ENCODE peak calls at places on chromosomes 7 and 10, in five cellular contexts. One of them, this sample, is unnamed.

GRCh38 chr7:50712527-50713356 is 70.0 kb downstream of the GRB10 start:
- DNase-seq in HepG2: no peak
- DNase-seq in A549: no peak
- DNase-seq in GM12878: no peak
- DNase-seq in endothelial cell of umbilical vein: no peak
- DNase-seq in this sample: no peak

GRCh38 chr7:48154792-48155413 is 16.4 kb upstream of the ABCA13 start:
- DNase-seq in A549: peak
- DNase-seq in GM12878: no peak
- DNase-seq in HepG2: peak
- DNase-seq in endothelial cell of umbilical vein: peak
- DNase-seq in this sample: peak

GRCh38 chr10:103967433-103968142 is 648 bp downstream of the SLK start:
- DNase-seq in GM12878: no peak
- DNase-seq in A549: peak
- DNase-seq in HepG2: no peak
- DNase-seq in endothelial cell of umbilical vein: peak
- DNase-seq in this sample: peak

GRCh38 chr7:69564454-69565417 is 33.5 kb upstream of the AUTS2 start:
- DNase-seq in GM12878: peak
- DNase-seq in endothelial cell of umbilical vein: peak
- DNase-seq in HepG2: peak
- DNase-seq in A549: no peak
- DNase-seq in this sample: peak

GRCh38 chr7:105218215-105218614 is 170.5 kb downstream of the SRPK2 start:
- DNase-seq in A549: no peak
- DNase-seq in HepG2: no peak
- DNase-seq in GM12878: no peak
- DNase-seq in endothelial cell of umbilical vein: no peak
- DNase-seq in this sample: no peak

GRCh38 chr10:4512557-4513286 is 313.3 kb upstream of the AKR1E2 start:
- DNase-seq in A549: peak
- DNase-seq in endothelial cell of umbilical vein: peak
- DNase-seq in GM12878: no peak
- DNase-seq in HepG2: peak
- DNase-seq in this sample: peak

GRCh38 chr10:110268442-110268841 is 36.3 kb downstream of the SMNDC1 start:
- DNase-seq in GM12878: no peak
- DNase-seq in endothelial cell of umbilical vein: no peak
- DNase-seq in HepG2: no peak
- DNase-seq in A549: no peak
- DNase-seq in this sample: no peak

GRCh38 chr7:134941185-134941900 is 45.0 kb upstream of the AGBL3 start:
- DNase-seq in HepG2: no peak
- DNase-seq in A549: peak
- DNase-seq in endothelial cell of umbilical vein: peak
- DNase-seq in GM12878: no peak
- DNase-seq in this sample: no peak

GRCh38 chr7:35695628-35695888 is 623 bp upstream of the HERPUD2 start:
- DNase-seq in HepG2: no peak
- DNase-seq in GM12878: no peak
- DNase-seq in A549: no peak
- DNase-seq in endothelial cell of umbilical vein: no peak
- DNase-seq in this sample: peak

GRCh38 chr7:128875523-128875948 is 12.9 kb downstream of the ATP6V1F start:
- DNase-seq in endothelial cell of umbilical vein: no peak
- DNase-seq in HepG2: no peak
- DNase-seq in A549: no peak
- DNase-seq in GM12878: no peak
- DNase-seq in this sample: no peak

GRCh38 chr10:90775351-90776028 is 82.3 kb downstream of the HTR7 start:
- DNase-seq in A549: no peak
- DNase-seq in HepG2: no peak
- DNase-seq in GM12878: peak
- DNase-seq in endothelial cell of umbilical vein: no peak
- DNase-seq in this sample: peak

GRCh38 chr10:77308084-77308732 is 329.4 kb downstream of the KCNMA1 start:
- DNase-seq in endothelial cell of umbilical vein: no peak
- DNase-seq in GM12878: no peak
- DNase-seq in A549: no peak
- DNase-seq in HepG2: no peak
- DNase-seq in this sample: no peak
- TF ChIP-seq MYC in endothelial cell of umbilical vein: no peak
- TF ChIP-seq MYC in GM12878: no peak
- TF ChIP-seq MYC in A549: no peak
- TF ChIP-seq MYC in HepG2: no peak
- TF ChIP-seq MYC in this sample: no peak

GRCh38 chr10:88456730-88457129 is 126.4 kb downstream of the RNLS start:
- DNase-seq in A549: no peak
- DNase-seq in endothelial cell of umbilical vein: no peak
- DNase-seq in HepG2: no peak
- DNase-seq in GM12878: no peak
- DNase-seq in this sample: peak

GRCh38 chr10:88457680-88458079 is 125.4 kb downstream of the RNLS start:
- DNase-seq in A549: no peak
- DNase-seq in GM12878: no peak
- DNase-seq in endothelial cell of umbilical vein: no peak
- DNase-seq in HepG2: no peak
- DNase-seq in this sample: no peak

GRCh38 chr10:88459523-88459922 is 123.6 kb downstream of the RNLS start:
- DNase-seq in A549: no peak
- DNase-seq in GM12878: no peak
- DNase-seq in HepG2: no peak
- DNase-seq in endothelial cell of umbilical vein: no peak
- DNase-seq in this sample: no peak

GRCh38 chr10:88458209-88458608 is 124.9 kb downstream of the RNLS start:
- DNase-seq in HepG2: no peak
- DNase-seq in endothelial cell of umbilical vein: no peak
- DNase-seq in A549: no peak
- DNase-seq in GM12878: no peak
- DNase-seq in this sample: no peak

GRCh38 chr10:88455831-88456230 is 127.3 kb downstream of the RNLS start:
- DNase-seq in A549: no peak
- DNase-seq in GM12878: no peak
- DNase-seq in endothelial cell of umbilical vein: no peak
- DNase-seq in HepG2: no peak
- DNase-seq in this sample: no peak
- TF ChIP-seq POLR2A in A549: no peak
- TF ChIP-seq POLR2A in GM12878: no peak
- TF ChIP-seq POLR2A in endothelial cell of umbilical vein: no peak
- TF ChIP-seq POLR2A in HepG2: no peak
- TF ChIP-seq POLR2A in this sample: no peak

GRCh38 chr7:14375998-14376397 is 386.5 kb upstream of the ETV1 start:
- DNase-seq in A549: no peak
- DNase-seq in endothelial cell of umbilical vein: no peak
- DNase-seq in GM12878: no peak
- DNase-seq in HepG2: no peak
- DNase-seq in this sample: no peak

GRCh38 chr7:14374336-14374735 is 384.9 kb upstream of the ETV1 start:
- DNase-seq in GM12878: no peak
- DNase-seq in A549: no peak
- DNase-seq in HepG2: no peak
- DNase-seq in endothelial cell of umbilical vein: no peak
- DNase-seq in this sample: no peak

GRCh38 chr7:14380881-14381280 is 391.4 kb upstream of the ETV1 start:
- DNase-seq in GM12878: no peak
- DNase-seq in A549: no peak
- DNase-seq in endothelial cell of umbilical vein: no peak
- DNase-seq in HepG2: no peak
- DNase-seq in this sample: no peak

GRCh38 chr7:14376711-14377110 is 387.2 kb upstream of the ETV1 start:
- DNase-seq in A549: no peak
- DNase-seq in HepG2: no peak
- DNase-seq in endothelial cell of umbilical vein: no peak
- DNase-seq in GM12878: no peak
- DNase-seq in this sample: no peak

GRCh38 chr7:14377646-14378266 is 388.3 kb upstream of the ETV1 start:
- DNase-seq in GM12878: no peak
- DNase-seq in A549: no peak
- DNase-seq in HepG2: no peak
- DNase-seq in endothelial cell of umbilical vein: no peak
- DNase-seq in this sample: no peak
- TF ChIP-seq MYC in GM12878: no peak
- TF ChIP-seq MYC in A549: no peak
- TF ChIP-seq MYC in HepG2: no peak
- TF ChIP-seq MYC in endothelial cell of umbilical vein: no peak
- TF ChIP-seq MYC in this sample: no peak

GRCh38 chr10:102067091-102067916 is 2.2 kb downstream of the HPS6 start:
- DNase-seq in A549: no peak
- DNase-seq in endothelial cell of umbilical vein: no peak
- DNase-seq in HepG2: no peak
- DNase-seq in GM12878: no peak
- DNase-seq in this sample: no peak
- TF ChIP-seq POLR2A in A549: no peak
- TF ChIP-seq POLR2A in endothelial cell of umbilical vein: no peak
- TF ChIP-seq POLR2A in HepG2: no peak
- TF ChIP-seq POLR2A in GM12878: no peak
- TF ChIP-seq POLR2A in this sample: no peak